ENCODE peak calls at places on chromosomes 16 and 17, in five cellular contexts. One of them, this sample, is unnamed.

GRCh38 chr17:2239882-2240430 is 63.6 kb downstream of the SMG6 start:
- DNase-seq in BJ: peak; percentile 74
- DNase-seq in neural crest cell: no peak
- DNase-seq in naive thymus-derived CD8-positive, alpha-beta T cell: no peak
- DNase-seq in foreskin fibroblast: peak; percentile 94
- DNase-seq in this sample: no peak

GRCh38 chr17:47789611-47790520 is 31.7 kb downstream of the OSBPL7 start:
- DNase-seq in BJ: no peak
- DNase-seq in neural crest cell: peak; percentile 55
- DNase-seq in naive thymus-derived CD8-positive, alpha-beta T cell: peak; percentile 27
- DNase-seq in foreskin fibroblast: peak; percentile 82
- DNase-seq in this sample: no peak

GRCh38 chr17:46944931-46945330 is 22.0 kb downstream of the GOSR2 start:
- DNase-seq in BJ: no peak
- DNase-seq in neural crest cell: no peak
- DNase-seq in naive thymus-derived CD8-positive, alpha-beta T cell: no peak
- DNase-seq in foreskin fibroblast: no peak
- DNase-seq in this sample: no peak

GRCh38 chr16:74076568-74076967 is 220.0 kb upstream of the PSMD7 start:
- DNase-seq in BJ: no peak
- DNase-seq in neural crest cell: no peak
- DNase-seq in naive thymus-derived CD8-positive, alpha-beta T cell: no peak
- DNase-seq in foreskin fibroblast: no peak
- DNase-seq in this sample: no peak

GRCh38 chr17:35314415-35315216 is 58.8 kb downstream of the SLFN11 start:
- DNase-seq in BJ: no peak
- DNase-seq in neural crest cell: no peak
- DNase-seq in naive thymus-derived CD8-positive, alpha-beta T cell: peak; percentile 4
- DNase-seq in foreskin fibroblast: no peak
- DNase-seq in this sample: no peak

GRCh38 chr16:7086842-7087616 is 245.6 kb upstream of the RBFOX1 start:
- DNase-seq in BJ: no peak
- DNase-seq in neural crest cell: peak; percentile 64
- DNase-seq in naive thymus-derived CD8-positive, alpha-beta T cell: no peak
- DNase-seq in foreskin fibroblast: no peak
- DNase-seq in this sample: peak; percentile 10

GRCh38 chr17:10081571-10082169 is 116.7 kb downstream of the GAS7 start:
- DNase-seq in BJ: no peak
- DNase-seq in neural crest cell: no peak
- DNase-seq in naive thymus-derived CD8-positive, alpha-beta T cell: no peak
- DNase-seq in foreskin fibroblast: no peak
- DNase-seq in this sample: no peak

GRCh38 chr16:85360323-85361277 is 248.3 kb upstream of the CIBAR2 start:
- DNase-seq in BJ: no peak
- DNase-seq in neural crest cell: no peak
- DNase-seq in naive thymus-derived CD8-positive, alpha-beta T cell: no peak
- DNase-seq in foreskin fibroblast: no peak
- DNase-seq in this sample: no peak

GRCh38 chr16:56163089-56163488 is 28.2 kb upstream of the GNAO1 start:
- DNase-seq in BJ: no peak
- DNase-seq in neural crest cell: no peak
- DNase-seq in naive thymus-derived CD8-positive, alpha-beta T cell: no peak
- DNase-seq in foreskin fibroblast: no peak
- DNase-seq in this sample: no peak

GRCh38 chr17:66957951-66958579 is 6.4 kb upstream of the CACNG4 start:
- DNase-seq in BJ: no peak
- DNase-seq in neural crest cell: no peak
- DNase-seq in naive thymus-derived CD8-positive, alpha-beta T cell: no peak
- DNase-seq in foreskin fibroblast: peak; percentile 43
- DNase-seq in this sample: no peak

GRCh38 chr17:21291357-21291756 is 6.8 kb downstream of the MAP2K3 start:
- DNase-seq in BJ: no peak
- DNase-seq in neural crest cell: no peak
- DNase-seq in naive thymus-derived CD8-positive, alpha-beta T cell: no peak
- DNase-seq in foreskin fibroblast: no peak
- DNase-seq in this sample: no peak

GRCh38 chr16:84327926-84328505 is 33.3 kb downstream of the WFDC1 start:
- DNase-seq in BJ: no peak
- DNase-seq in neural crest cell: no peak
- DNase-seq in naive thymus-derived CD8-positive, alpha-beta T cell: no peak
- DNase-seq in foreskin fibroblast: no peak
- DNase-seq in this sample: no peak

GRCh38 chr17:67218385-67218950 is 26.5 kb downstream of the HELZ start:
- DNase-seq in BJ: no peak
- DNase-seq in neural crest cell: no peak
- DNase-seq in naive thymus-derived CD8-positive, alpha-beta T cell: no peak
- DNase-seq in foreskin fibroblast: peak; percentile 75
- DNase-seq in this sample: peak; percentile 25

GRCh38 chr17:246851-247421 is 65.5 kb upstream of the DOC2B start:
- DNase-seq in BJ: no peak
- DNase-seq in neural crest cell: no peak
- DNase-seq in naive thymus-derived CD8-positive, alpha-beta T cell: no peak
- DNase-seq in foreskin fibroblast: no peak
- DNase-seq in this sample: no peak

GRCh38 chr17:42873321-42873720 is 22.3 kb downstream of the AOC3 start:
- DNase-seq in BJ: no peak
- DNase-seq in neural crest cell: no peak
- DNase-seq in naive thymus-derived CD8-positive, alpha-beta T cell: no peak
- DNase-seq in foreskin fibroblast: no peak
- DNase-seq in this sample: no peak

GRCh38 chr17:20080513-20080912 is 71.4 kb downstream of the SPECC1 start:
- DNase-seq in BJ: no peak
- DNase-seq in neural crest cell: no peak
- DNase-seq in naive thymus-derived CD8-positive, alpha-beta T cell: no peak
- DNase-seq in foreskin fibroblast: no peak
- DNase-seq in this sample: no peak

GRCh38 chr17:44752953-44753861 is 5.6 kb upstream of the ADAM11 start:
- DNase-seq in BJ: no peak
- DNase-seq in neural crest cell: no peak
- DNase-seq in naive thymus-derived CD8-positive, alpha-beta T cell: no peak
- DNase-seq in foreskin fibroblast: no peak
- DNase-seq in this sample: no peak